ENCODE peak calls at places on chromosomes 2 and 18, in nine cellular contexts. O is mucosa of descending colon; V is fibroblast of gingiva; S is stimulated activated CD4-positive, alpha-beta T cell treated with anti-CD3 and anti-CD28 coated beads, Interleukin-1b, Interleukin-23, amount 100 ng/mL, for 24 hours; I is MCF 10A; J is fibroblast of lung; C is neural crest cell; A is HT1080; B is NCI-H1105 treated with DMSO at 0.1 percent for 48 hours. T is an unnamed sample.
A peak's percentile ranks its signal among the peaks of the same experiment; 100 is the strongest.

GRCh38 chr18:23645561-23645960 is 17.1 kb downstream of the ANKRD29 start:
- DNase-seq in C (no peak), I (no peak), S (no peak), V (no peak), B (no peak), O (no peak), J (no peak), A (no peak), T (no peak)

GRCh38 chr18:75376004-75376403 is 51.5 kb downstream of the SMIM21 start:
- DNase-seq in B (no peak), V (no peak), C (no peak), O (no peak), I (peak; percentile 19), J (no peak), A (peak; percentile 9), S (no peak), T (no peak)

GRCh38 chr2:190927257-190927656 is 46.6 kb downstream of the GLS start:
- DNase-seq in O (no peak), S (no peak), B (no peak), V (no peak), A (no peak), J (peak; percentile 87), C (no peak), I (no peak), T (no peak)

GRCh38 chr2:72920317-72921087 is 3.2 kb downstream of the EMX1 start:
- DNase-seq in A (no peak), O (no peak), C (peak; percentile 23), I (no peak), V (no peak), J (peak; percentile 32), B (peak; percentile 33), S (no peak), T (peak; percentile 50)

GRCh38 chr2:101696272-101697123 is 1.0 kb upstream of the MAP4K4 start:
- DNase-seq in A (no peak), S (no peak), V (no peak), O (peak; percentile 58), I (peak; percentile 33), B (peak; percentile 66), J (no peak), C (no peak), T (peak; percentile 36)

GRCh38 chr2:62319061-62319460 is 123.1 kb downstream of the B3GNT2 start:
- DNase-seq in C (no peak), A (no peak), J (no peak), S (no peak), B (no peak), V (no peak), I (no peak), O (no peak), T (no peak)

GRCh38 chr2:23550553-23550952 is 165.6 kb downstream of the KLHL29 start:
- DNase-seq in S (no peak), A (peak; percentile 16), C (no peak), J (peak; percentile 48), I (no peak), O (no peak), B (no peak), V (no peak), T (no peak)

GRCh38 chr2:240790370-240791210 is 29.4 kb downstream of the KIF1A start:
- DNase-seq in C (no peak), I (no peak), O (peak; percentile 7), V (no peak), J (no peak), S (no peak), A (no peak), B (no peak), T (no peak)

GRCh38 chr2:44949329-44950151 is 8.0 kb downstream of the SIX3 start:
- DNase-seq in A (no peak), J (peak; percentile 81), O (no peak), C (no peak), B (no peak), S (no peak), V (peak; percentile 70), I (no peak), T (peak; percentile 52)

GRCh38 chr2:191359186-191359585 is 114.0 kb downstream of the MYO1B start:
- DNase-seq in V (no peak), A (no peak), S (no peak), B (peak; percentile 21), O (no peak), J (no peak), I (no peak), C (no peak), T (no peak)

GRCh38 chr2:43293744-43294695 is 67.6 kb upstream of the ZFP36L2 start:
- DNase-seq in O (no peak), J (peak; percentile 99), A (peak; percentile 97), B (no peak), I (peak; percentile 97), C (no peak), S (peak; percentile 18), V (peak; percentile 97), T (peak; percentile 7)

GRCh38 chr2:236674646-236675045 is 105.0 kb downstream of the ACKR3 start:
- DNase-seq in J (no peak), S (no peak), O (no peak), A (no peak), V (no peak), I (no peak), B (no peak), C (no peak), T (no peak)

GRCh38 chr18:45802814-45803492 is 22.5 kb upstream of the SIGLEC15 start:
- DNase-seq in B (no peak), C (no peak), J (peak; percentile 100), I (peak; percentile 95), V (peak; percentile 92), O (no peak), S (no peak), A (peak; percentile 96), T (peak; percentile 89)

GRCh38 chr2:43328157-43328556 is 101.8 kb upstream of the ZFP36L2 start:
- DNase-seq in B (peak; percentile 45), O (no peak), A (no peak), V (no peak), I (no peak), J (no peak), C (no peak), S (no peak), T (no peak)

GRCh38 chr2:105078906-105079305 is 41.0 kb downstream of the MRPS9 start:
- DNase-seq in J (peak; percentile 27), A (no peak), V (no peak), O (no peak), S (no peak), B (no peak), C (no peak), I (no peak), T (no peak)

GRCh38 chr2:64470921-64471320 is 17.0 kb downstream of the LGALSL start:
- DNase-seq in C (no peak), O (no peak), S (no peak), A (no peak), J (no peak), I (no peak), V (no peak), B (peak; percentile 57), T (no peak)

GRCh38 chr2:182867411-182868048 is 1.1 kb upstream of the FRZB start:
- DNase-seq in V (no peak), S (no peak), A (no peak), C (peak; percentile 12), J (no peak), B (no peak), I (no peak), O (no peak), T (no peak)